ENCODE peak calls at places on chromosomes 5 and 9, in five cellular contexts. H is foreskin fibroblast, Y is activated T-cell treated with anti-CD3 and anti-CD28 coated beads for 1 hour, E is SK-N-MC, T is fibroblast of lung. C is an unnamed sample.

GRCh38 chr5:114695292-114695904 is 333.5 kb downstream of the KCNN2 start:
- DNase-seq in H (no peak), Y (no peak), E (no peak), T (no peak), C (no peak)

GRCh38 chr5:162174358-162174757 is 106.8 kb downstream of the GABRG2 start:
- DNase-seq in H (no peak), Y (no peak), E (no peak), T (no peak), C (no peak)

GRCh38 chr5:138752951-138753793 is at the start of gene CTNNA1:
- DNase-seq in H (peak; percentile 56), Y (peak; percentile 36), E (no peak), T (peak; percentile 60), C (no peak)

GRCh38 chr9:105656131-105656921 is 5.9 kb upstream of the TAL2 start:
- DNase-seq in H (no peak), Y (no peak), E (no peak), T (no peak), C (no peak)

GRCh38 chr9:98575379-98576346 is 133.1 kb downstream of the GABBR2 start:
- DNase-seq in H (no peak), Y (no peak), E (no peak), T (peak; percentile 65), C (no peak)

GRCh38 chr9:72361227-72361626 is 3.8 kb downstream of the ZFAND5 start:
- DNase-seq in H (no peak), Y (no peak), E (no peak), T (no peak), C (no peak)

GRCh38 chr9:137397675-137398423 is 25.1 kb downstream of the EXD3 start:
- DNase-seq in H (no peak), Y (no peak), E (no peak), T (no peak), C (no peak)

GRCh38 chr9:31519011-31519410 is 865.4 kb upstream of the ACO1 start:
- DNase-seq in H (no peak), Y (no peak), E (no peak), T (no peak), C (no peak)

GRCh38 chr9:131724678-131725077 is 15.2 kb downstream of the RAPGEF1 start:
- DNase-seq in H (no peak), Y (no peak), E (no peak), T (no peak), C (no peak)

GRCh38 chr5:75756991-75757390 is 39.8 kb upstream of the POC5 start:
- DNase-seq in H (peak; percentile 18), Y (no peak), E (no peak), T (no peak), C (no peak)

GRCh38 chr5:176792584-176793342 is 17.6 kb upstream of the UNC5A start:
- DNase-seq in H (no peak), Y (no peak), E (no peak), T (no peak), C (no peak)

GRCh38 chr5:176891331-176891958 is 7.7 kb downstream of the HK3 start:
- DNase-seq in H (no peak), Y (no peak), E (no peak), T (no peak), C (no peak)

C was measured in BJ.